ENCODE peak calls at places on chromosomes 2 and 18, in ten cellular contexts. A, C, B, Q, J, U, E, O, S and X are unnamed samples.

GRCh38 chr2:66661253-66662173 is 226.6 kb downstream of the MEIS1 start:
- DNase-seq in E (no peak), S (no peak), O (no peak), J (no peak), U (no peak), A (no peak), C (no peak), Q (no peak), B (no peak), X (peak; percentile 45)

GRCh38 chr2:223078482-223078881 is 26.5 kb downstream of the KCNE4 start:
- DNase-seq in S (no peak), J (no peak), Q (no peak), E (no peak), C (no peak), O (no peak), U (no peak), B (no peak), A (no peak), X (no peak)

GRCh38 chr2:66509326-66509811 is 74.4 kb downstream of the MEIS1 start:
- DNase-seq in S (no peak), C (no peak), Q (no peak), A (no peak), U (no peak), O (peak; percentile 38), J (peak; percentile 66), E (no peak), B (no peak), X (no peak)

GRCh38 chr2:189222440-189222839 is 42.9 kb upstream of the COL5A2 start:
- DNase-seq in C (no peak), B (no peak), S (peak; percentile 70), J (peak; percentile 66), Q (peak; percentile 10), U (peak; percentile 91), O (no peak), A (peak; percentile 82), E (no peak), X (no peak)

GRCh38 chr2:208062113-208062512 is 36.8 kb upstream of the PLEKHM3 start:
- DNase-seq in B (no peak), O (peak; percentile 86), J (peak; percentile 29), S (no peak), U (no peak), Q (no peak), E (no peak), A (no peak), C (no peak), X (no peak)

GRCh38 chr2:120989556-120989848 is 253.8 kb downstream of the GLI2 start:
- DNase-seq in S (no peak), B (no peak), E (no peak), Q (no peak), A (no peak), O (no peak), C (no peak), U (no peak), J (no peak), X (no peak)

GRCh38 chr2:230908094-230908594 is 16.9 kb downstream of the GPR55 start:
- DNase-seq in C (no peak), E (no peak), J (no peak), A (peak; percentile 46), S (peak; percentile 49), O (no peak), Q (no peak), B (no peak), U (no peak), X (no peak)

GRCh38 chr2:211877061-211877460 is 661.5 kb downstream of the ERBB4 start:
- DNase-seq in B (no peak), A (no peak), Q (no peak), C (no peak), S (no peak), E (no peak), U (no peak), O (no peak), J (peak; percentile 2), X (no peak)

GRCh38 chr2:39640107-39640506 is 25.6 kb upstream of the TMEM178A start:
- DNase-seq in U (no peak), B (no peak), O (no peak), A (no peak), C (peak; percentile 21), S (peak; percentile 69), J (no peak), Q (peak; percentile 43), E (peak; percentile 74), X (no peak)

GRCh38 chr2:180144311-180144813 is 137.3 kb upstream of the CWC22 start:
- DNase-seq in C (no peak), B (no peak), O (no peak), A (no peak), J (no peak), Q (no peak), S (no peak), U (no peak), E (no peak), X (no peak)

DNA sequence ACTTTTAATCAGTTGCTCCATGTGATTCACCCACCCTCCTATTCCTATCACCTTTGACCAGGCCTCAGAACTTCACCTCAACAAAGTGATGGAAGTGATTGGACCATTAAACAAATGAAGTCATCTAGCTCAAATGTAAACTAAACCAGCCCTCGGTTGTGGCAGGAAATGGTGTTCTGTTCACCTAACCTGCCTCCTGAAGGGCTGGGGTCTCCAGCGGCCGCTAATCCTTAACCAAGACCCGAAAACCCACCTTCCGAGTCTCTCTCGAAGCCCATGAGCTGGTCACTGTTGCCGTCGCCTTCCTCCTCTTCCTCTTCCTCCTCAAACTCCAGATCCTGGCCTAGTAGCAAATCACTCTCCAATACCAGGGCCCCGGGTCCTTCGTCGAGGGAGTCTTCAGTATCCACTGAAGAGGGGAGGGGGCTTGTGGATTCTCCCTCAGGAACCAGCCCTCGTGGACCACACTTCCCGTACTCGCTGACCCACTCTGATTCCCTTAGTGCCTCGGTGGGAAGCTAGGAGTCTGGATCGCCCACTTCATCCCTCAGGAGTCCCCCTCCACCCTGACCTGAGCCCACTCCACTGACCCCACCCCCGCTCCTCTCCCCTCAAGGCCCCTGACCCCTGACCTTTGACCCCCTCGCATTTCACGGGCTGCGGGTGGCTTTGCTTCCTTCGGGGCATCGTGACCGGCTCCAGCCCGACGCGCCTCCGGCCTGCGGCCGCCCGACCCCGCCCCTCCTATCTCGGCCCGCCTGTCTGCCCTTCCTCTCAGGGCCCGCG is 501 bp downstream of the ZNF513 start:
- DNase-seq in Q (peak; percentile 74), O (peak; percentile 42), B (peak; percentile 47), A (peak; percentile 89), J (peak; percentile 40), U (peak; percentile 52), S (peak; percentile 88), C (peak; percentile 77), E (peak; percentile 89), X (peak; percentile 63)
- H3K36me3 ChIP-seq in Q (peaks cover 52% of the 10 kb centered on the region), O (peaks cover 48% of the 10 kb centered on the region), B (no peaks in the 10 kb centered on the region), A (peaks cover 58% of the 10 kb centered on the region), J (peaks cover 45% of the 10 kb centered on the region), U (peaks cover 49% of the 10 kb centered on the region), S (peaks cover 43% of the 10 kb centered on the region), C (no peaks in the 10 kb centered on the region), E (peaks cover 77% of the 10 kb centered on the region), X (peaks cover 81% of the 10 kb centered on the region)

GRCh38 chr2:203951366-203951902 is 14.9 kb downstream of the ICOS start:
- DNase-seq in S (no peak), B (no peak), Q (no peak), E (no peak), U (no peak), A (no peak), C (no peak), O (no peak), J (no peak), X (no peak)
- H3K27ac ChIP-seq in S (no peak overlapping the region), B (no peak overlapping the region), Q (no peak overlapping the region), E (no peak overlapping the region), U (no peak overlapping the region), A (no peak overlapping the region), C (no peak overlapping the region), O (no peak overlapping the region), J (no peak overlapping the region), X (no peak overlapping the region)

DNA sequence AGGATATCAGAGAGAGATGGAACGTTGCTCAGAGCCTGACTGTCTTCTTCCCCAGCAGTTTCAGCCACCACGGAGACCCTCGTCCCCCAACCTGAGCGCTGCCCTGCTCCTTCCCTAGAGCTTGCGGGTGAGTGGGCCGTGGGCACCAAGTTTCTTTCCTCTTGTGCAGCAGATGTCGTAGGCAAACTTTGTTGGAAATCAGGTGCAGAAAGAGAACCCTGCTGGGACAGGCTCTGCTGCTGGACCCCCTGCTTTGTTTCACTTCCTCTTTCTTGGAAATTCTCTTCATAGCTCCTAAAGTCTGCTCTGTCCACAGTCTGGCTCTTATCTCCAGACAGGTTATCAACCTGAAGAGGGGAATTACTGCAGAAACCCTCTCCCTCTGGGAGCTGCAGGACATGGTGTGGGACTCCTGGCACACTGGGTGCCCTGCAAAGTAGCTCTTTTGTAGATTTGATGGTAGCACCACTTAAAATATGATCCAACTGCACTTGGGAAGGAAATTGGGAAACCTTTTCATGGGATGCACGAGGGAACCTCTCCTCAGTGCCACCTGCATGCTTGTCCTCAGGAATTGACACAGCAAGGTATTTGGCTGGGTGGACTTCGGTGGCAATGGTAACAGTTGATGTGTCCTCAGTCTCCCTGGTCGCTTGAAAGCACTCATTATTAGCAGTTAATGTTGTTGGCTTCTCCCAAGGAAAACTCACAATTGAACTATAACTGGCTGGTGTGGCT is 92.2 kb downstream of the ALPK2 start:
- DNase-seq in Q (no peak), C (no peak), J (no peak), S (no peak), A (no peak), U (no peak), O (no peak), E (no peak), B (no peak), X (no peak)
- TF ChIP-seq CTCF in Q (no peak), C (no peak), J (no peak), S (no peak), A (no peak), U (no peak), O (no peak), E (no peak), B (no peak), X (no peak)

GRCh38 chr2:119699016-119699606 is 20.1 kb downstream of the TMEM177 start:
- DNase-seq in S (no peak), A (no peak), E (no peak), Q (no peak), U (no peak), O (no peak), J (no peak), C (no peak), B (no peak), X (no peak)

GRCh38 chr2:119701352-119701751 is 22.4 kb downstream of the TMEM177 start:
- DNase-seq in B (no peak), O (peak; percentile 53), U (no peak), S (no peak), E (no peak), C (no peak), Q (no peak), J (no peak), A (no peak), X (no peak)

GRCh38 chr2:119702918-119703401 is 24.0 kb downstream of the TMEM177 start:
- DNase-seq in E (peak; percentile 80), A (peak; percentile 86), U (peak; percentile 80), Q (peak; percentile 59), C (peak; percentile 65), O (peak; percentile 82), S (peak; percentile 83), J (peak; percentile 24), B (no peak), X (no peak)

GRCh38 chr2:119702203-119702917 is 23.4 kb downstream of the TMEM177 start:
- DNase-seq in O (no peak), U (peak; percentile 42), Q (no peak), E (no peak), S (no peak), B (no peak), A (no peak), C (no peak), J (no peak), X (no peak)

DNA sequence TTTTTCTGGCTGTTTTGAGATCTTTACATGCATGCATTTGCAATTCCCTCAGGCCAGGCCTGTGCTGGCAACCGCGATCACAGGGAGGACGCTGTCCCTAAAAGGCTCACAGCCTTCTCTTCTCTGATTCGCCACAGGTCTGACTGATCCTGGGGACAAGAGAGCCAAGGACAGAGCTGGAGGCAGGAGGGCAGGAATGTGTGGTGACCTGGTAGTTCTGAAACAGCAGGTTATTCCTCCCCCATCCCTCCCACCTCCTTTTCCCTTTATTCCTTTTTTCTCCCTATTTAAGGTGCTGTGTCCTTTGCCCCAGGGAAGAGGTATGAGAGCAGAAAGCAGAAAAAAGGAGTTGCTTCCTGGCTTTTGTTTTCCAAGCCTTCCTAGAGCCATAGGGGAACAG is 21.9 kb downstream of the TMEM177 start:
- DNase-seq in J (no peak), C (no peak), S (peak; percentile 19), U (no peak), E (no peak), O (peak; percentile 67), Q (no peak), B (no peak), A (no peak), X (no peak)
- H3K36me3 ChIP-seq in J (no peaks in the 10 kb centered on the region), C (no peaks in the 10 kb centered on the region), S (no peaks in the 10 kb centered on the region), U (no peaks in the 10 kb centered on the region), E (no peaks in the 10 kb centered on the region), O (no peaks in the 10 kb centered on the region), Q (no peaks in the 10 kb centered on the region), B (no peaks in the 10 kb centered on the region), A (no peaks in the 10 kb centered on the region), X (no peaks in the 10 kb centered on the region)